ENCODE peak calls at places on chromosomes 5 and 9, in six cellular contexts. One of them, this sample, is unnamed.

GRCh38 chr9:86176468-86176867 is 77.1 kb upstream of the GOLM1 start:
- DNase-seq in SJSA1: no peak
- DNase-seq in heart right ventricle: no peak
- DNase-seq in CD8-positive, alpha-beta T cell: no peak
- DNase-seq in H9: no peak
- DNase-seq in neural progenitor cell: no peak
- DNase-seq in this sample: no peak

GRCh38 chr9:104247899-104248460 is 153.9 kb downstream of the SMC2 start:
- DNase-seq in SJSA1: no peak
- DNase-seq in heart right ventricle: no peak
- DNase-seq in CD8-positive, alpha-beta T cell: no peak
- DNase-seq in H9: no peak
- DNase-seq in neural progenitor cell: no peak
- DNase-seq in this sample: no peak

GRCh38 chr5:96712100-96712746 is 50.0 kb downstream of the CAST start:
- DNase-seq in SJSA1: no peak
- DNase-seq in heart right ventricle: no peak
- DNase-seq in CD8-positive, alpha-beta T cell: no peak
- DNase-seq in H9: no peak
- DNase-seq in neural progenitor cell: no peak
- DNase-seq in this sample: no peak

GRCh38 chr5:60630836-60631235 is 69.1 kb downstream of the DEPDC1B start:
- DNase-seq in SJSA1: no peak
- DNase-seq in heart right ventricle: no peak
- DNase-seq in CD8-positive, alpha-beta T cell: no peak
- DNase-seq in H9: no peak
- DNase-seq in neural progenitor cell: no peak
- DNase-seq in this sample: no peak

GRCh38 chr5:180456792-180457191 is 37.4 kb upstream of the CNOT6 start:
- DNase-seq in SJSA1: no peak
- DNase-seq in heart right ventricle: no peak
- DNase-seq in CD8-positive, alpha-beta T cell: no peak
- DNase-seq in H9: no peak
- DNase-seq in neural progenitor cell: no peak
- DNase-seq in this sample: no peak

GRCh38 chr9:137788561-137789294 is 88.9 kb upstream of the CACNA1B start:
- DNase-seq in SJSA1: no peak
- DNase-seq in heart right ventricle: no peak
- DNase-seq in CD8-positive, alpha-beta T cell: no peak
- DNase-seq in H9: peak
- DNase-seq in neural progenitor cell: no peak
- DNase-seq in this sample: no peak

GRCh38 chr5:135484563-135485157 is 32.5 kb upstream of the TIFAB start:
- DNase-seq in SJSA1: no peak
- DNase-seq in heart right ventricle: no peak
- DNase-seq in CD8-positive, alpha-beta T cell: no peak
- DNase-seq in H9: peak
- DNase-seq in neural progenitor cell: peak
- DNase-seq in this sample: no peak

GRCh38 chr5:141823056-141823455 is 55.2 kb downstream of the PCDH1 start:
- DNase-seq in SJSA1: no peak
- DNase-seq in heart right ventricle: no peak
- DNase-seq in CD8-positive, alpha-beta T cell: no peak
- DNase-seq in H9: no peak
- DNase-seq in neural progenitor cell: no peak
- DNase-seq in this sample: no peak

GRCh38 chr5:107446972-107447371 is 223.8 kb downstream of the EFNA5 start:
- DNase-seq in SJSA1: no peak
- DNase-seq in heart right ventricle: no peak
- DNase-seq in CD8-positive, alpha-beta T cell: no peak
- DNase-seq in H9: no peak
- DNase-seq in neural progenitor cell: no peak
- DNase-seq in this sample: no peak

GRCh38 chr9:108654566-108654965 is 201.2 kb downstream of the ACTL7B start:
- DNase-seq in SJSA1: no peak
- DNase-seq in heart right ventricle: no peak
- DNase-seq in CD8-positive, alpha-beta T cell: no peak
- DNase-seq in H9: no peak
- DNase-seq in neural progenitor cell: no peak
- DNase-seq in this sample: no peak

GRCh38 chr5:109167586-109167985 is 242.2 kb downstream of the PJA2 start:
- DNase-seq in SJSA1: no peak
- DNase-seq in heart right ventricle: no peak
- DNase-seq in CD8-positive, alpha-beta T cell: no peak
- DNase-seq in H9: no peak
- DNase-seq in neural progenitor cell: no peak
- DNase-seq in this sample: no peak

GRCh38 chr5:86864022-86864421 is 246.3 kb downstream of the COX7C start:
- DNase-seq in SJSA1: no peak
- DNase-seq in heart right ventricle: no peak
- DNase-seq in CD8-positive, alpha-beta T cell: no peak
- DNase-seq in H9: no peak
- DNase-seq in neural progenitor cell: no peak
- DNase-seq in this sample: no peak

GRCh38 chr9:22026696-22027095 is 17.6 kb upstream of the CDKN2B start:
- DNase-seq in SJSA1: no peak
- DNase-seq in heart right ventricle: no peak
- DNase-seq in CD8-positive, alpha-beta T cell: no peak
- DNase-seq in H9: no peak
- DNase-seq in neural progenitor cell: no peak
- DNase-seq in this sample: no peak

GRCh38 chr5:175739973-175740372 is 82.1 kb downstream of the HRH2 start:
- DNase-seq in SJSA1: no peak
- DNase-seq in heart right ventricle: no peak
- DNase-seq in CD8-positive, alpha-beta T cell: no peak
- DNase-seq in H9: no peak
- DNase-seq in neural progenitor cell: no peak
- DNase-seq in this sample: no peak

GRCh38 chr5:76818844-76819831 is at the start of gene F2RL1:
- DNase-seq in SJSA1: peak
- DNase-seq in heart right ventricle: peak
- DNase-seq in CD8-positive, alpha-beta T cell: no peak
- DNase-seq in H9: peak
- DNase-seq in neural progenitor cell: peak
- DNase-seq in this sample: no peak

GRCh38 chr5:115530426-115530825 is 14.1 kb downstream of the FEM1C start:
- DNase-seq in SJSA1: no peak
- DNase-seq in heart right ventricle: no peak
- DNase-seq in CD8-positive, alpha-beta T cell: no peak
- DNase-seq in H9: no peak
- DNase-seq in neural progenitor cell: no peak
- DNase-seq in this sample: no peak

GRCh38 chr5:176391479-176391878 is 2.9 kb downstream of the HIGD2A start:
- DNase-seq in SJSA1: no peak
- DNase-seq in heart right ventricle: no peak
- DNase-seq in CD8-positive, alpha-beta T cell: no peak
- DNase-seq in H9: no peak
- DNase-seq in neural progenitor cell: no peak
- DNase-seq in this sample: no peak

GRCh38 chr9:33331411-33331891 is 41.1 kb downstream of the NFX1 start:
- DNase-seq in SJSA1: no peak
- DNase-seq in heart right ventricle: no peak
- DNase-seq in CD8-positive, alpha-beta T cell: no peak
- DNase-seq in H9: no peak
- DNase-seq in neural progenitor cell: no peak
- DNase-seq in this sample: no peak

GRCh38 chr5:14062178-14062577 is 81.0 kb upstream of the TRIO start:
- DNase-seq in SJSA1: no peak
- DNase-seq in heart right ventricle: no peak
- DNase-seq in CD8-positive, alpha-beta T cell: no peak
- DNase-seq in H9: no peak
- DNase-seq in neural progenitor cell: no peak
- DNase-seq in this sample: no peak

GRCh38 chr5:2093859-2094615 is 211.3 kb upstream of the IRX4 start:
- DNase-seq in SJSA1: peak
- DNase-seq in heart right ventricle: peak
- DNase-seq in CD8-positive, alpha-beta T cell: no peak
- DNase-seq in H9: no peak
- DNase-seq in neural progenitor cell: no peak
- DNase-seq in this sample: no peak

GRCh38 chr5:67992919-67993318 is 222.6 kb upstream of the PIK3R1 start:
- DNase-seq in SJSA1: no peak
- DNase-seq in heart right ventricle: no peak
- DNase-seq in CD8-positive, alpha-beta T cell: no peak
- DNase-seq in H9: no peak
- DNase-seq in neural progenitor cell: no peak
- DNase-seq in this sample: no peak

GRCh38 chr5:163894645-163895044 is 389.2 kb downstream of the MAT2B start:
- DNase-seq in SJSA1: peak
- DNase-seq in heart right ventricle: no peak
- DNase-seq in CD8-positive, alpha-beta T cell: no peak
- DNase-seq in H9: no peak
- DNase-seq in neural progenitor cell: no peak
- DNase-seq in this sample: no peak

GRCh38 chr5:35041251-35041650 is 6.5 kb downstream of the AGXT2 start:
- DNase-seq in SJSA1: no peak
- DNase-seq in heart right ventricle: no peak
- DNase-seq in CD8-positive, alpha-beta T cell: no peak
- DNase-seq in H9: no peak
- DNase-seq in neural progenitor cell: no peak
- DNase-seq in this sample: no peak

GRCh38 chr9:13552606-13553215 is 273.2 kb upstream of the MPDZ start:
- DNase-seq in SJSA1: no peak
- DNase-seq in heart right ventricle: no peak
- DNase-seq in CD8-positive, alpha-beta T cell: no peak
- DNase-seq in H9: no peak
- DNase-seq in neural progenitor cell: no peak
- DNase-seq in this sample: no peak

GRCh38 chr9:13555516-13555915 is 276.0 kb upstream of the MPDZ start:
- DNase-seq in SJSA1: no peak
- DNase-seq in heart right ventricle: no peak
- DNase-seq in CD8-positive, alpha-beta T cell: no peak
- DNase-seq in H9: no peak
- DNase-seq in neural progenitor cell: no peak
- DNase-seq in this sample: no peak

GRCh38 chr9:13554626-13555025 is 275.1 kb upstream of the MPDZ start:
- DNase-seq in SJSA1: no peak
- DNase-seq in heart right ventricle: no peak
- DNase-seq in CD8-positive, alpha-beta T cell: no peak
- DNase-seq in H9: no peak
- DNase-seq in neural progenitor cell: no peak
- DNase-seq in this sample: no peak

GRCh38 chr9:13555989-13556500 is 276.6 kb upstream of the MPDZ start:
- DNase-seq in SJSA1: no peak
- DNase-seq in heart right ventricle: no peak
- DNase-seq in CD8-positive, alpha-beta T cell: no peak
- DNase-seq in H9: no peak
- DNase-seq in neural progenitor cell: no peak
- DNase-seq in this sample: no peak

GRCh38 chr9:13557724-13558123 is 278.2 kb upstream of the MPDZ start:
- DNase-seq in SJSA1: no peak
- DNase-seq in heart right ventricle: no peak
- DNase-seq in CD8-positive, alpha-beta T cell: no peak
- DNase-seq in H9: no peak
- DNase-seq in neural progenitor cell: no peak
- DNase-seq in this sample: no peak
- H3K27ac ChIP-seq in SJSA1: no peak
- H3K27ac ChIP-seq in heart right ventricle: peak
- H3K27ac ChIP-seq in CD8-positive, alpha-beta T cell: no peak
- H3K27ac ChIP-seq in H9: no peak
- H3K27ac ChIP-seq in neural progenitor cell: no peak
- H3K27ac ChIP-seq in this sample: no peak

GRCh38 chr5:139445325-139446170 is 6.2 kb upstream of the DNAJC18 start:
- DNase-seq in SJSA1: no peak
- DNase-seq in heart right ventricle: no peak
- DNase-seq in CD8-positive, alpha-beta T cell: no peak
- DNase-seq in H9: no peak
- DNase-seq in neural progenitor cell: no peak
- DNase-seq in this sample: no peak
- H3K27ac ChIP-seq in SJSA1: no peak
- H3K27ac ChIP-seq in heart right ventricle: peak
- H3K27ac ChIP-seq in CD8-positive, alpha-beta T cell: no peak
- H3K27ac ChIP-seq in H9: no peak
- H3K27ac ChIP-seq in neural progenitor cell: no peak
- H3K27ac ChIP-seq in this sample: no peak

GRCh38 chr5:42852826-42853225 is 41.1 kb upstream of the SELENOP start:
- DNase-seq in SJSA1: no peak
- DNase-seq in heart right ventricle: no peak
- DNase-seq in CD8-positive, alpha-beta T cell: no peak
- DNase-seq in H9: no peak
- DNase-seq in neural progenitor cell: no peak
- DNase-seq in this sample: no peak
- H3K27ac ChIP-seq in SJSA1: no peak
- H3K27ac ChIP-seq in heart right ventricle: no peak
- H3K27ac ChIP-seq in CD8-positive, alpha-beta T cell: no peak
- H3K27ac ChIP-seq in H9: no peak
- H3K27ac ChIP-seq in neural progenitor cell: no peak
- H3K27ac ChIP-seq in this sample: no peak

GRCh38 chr9:106880863-106881262 is 17.9 kb downstream of the ZNF462 start:
- DNase-seq in SJSA1: no peak
- DNase-seq in heart right ventricle: no peak
- DNase-seq in CD8-positive, alpha-beta T cell: no peak
- DNase-seq in H9: no peak
- DNase-seq in neural progenitor cell: no peak
- DNase-seq in this sample: no peak

GRCh38 chr9:106877345-106877744 is 14.4 kb downstream of the ZNF462 start:
- DNase-seq in SJSA1: no peak
- DNase-seq in heart right ventricle: no peak
- DNase-seq in CD8-positive, alpha-beta T cell: no peak
- DNase-seq in H9: no peak
- DNase-seq in neural progenitor cell: no peak
- DNase-seq in this sample: no peak

GRCh38 chr9:106878943-106879916 is 16.3 kb downstream of the ZNF462 start:
- DNase-seq in SJSA1: peak
- DNase-seq in heart right ventricle: peak
- DNase-seq in CD8-positive, alpha-beta T cell: no peak
- DNase-seq in H9: no peak
- DNase-seq in neural progenitor cell: peak
- DNase-seq in this sample: no peak

GRCh38 chr9:106880081-106880480 is 17.1 kb downstream of the ZNF462 start:
- DNase-seq in SJSA1: no peak
- DNase-seq in heart right ventricle: no peak
- DNase-seq in CD8-positive, alpha-beta T cell: no peak
- DNase-seq in H9: no peak
- DNase-seq in neural progenitor cell: no peak
- DNase-seq in this sample: no peak

DNA sequence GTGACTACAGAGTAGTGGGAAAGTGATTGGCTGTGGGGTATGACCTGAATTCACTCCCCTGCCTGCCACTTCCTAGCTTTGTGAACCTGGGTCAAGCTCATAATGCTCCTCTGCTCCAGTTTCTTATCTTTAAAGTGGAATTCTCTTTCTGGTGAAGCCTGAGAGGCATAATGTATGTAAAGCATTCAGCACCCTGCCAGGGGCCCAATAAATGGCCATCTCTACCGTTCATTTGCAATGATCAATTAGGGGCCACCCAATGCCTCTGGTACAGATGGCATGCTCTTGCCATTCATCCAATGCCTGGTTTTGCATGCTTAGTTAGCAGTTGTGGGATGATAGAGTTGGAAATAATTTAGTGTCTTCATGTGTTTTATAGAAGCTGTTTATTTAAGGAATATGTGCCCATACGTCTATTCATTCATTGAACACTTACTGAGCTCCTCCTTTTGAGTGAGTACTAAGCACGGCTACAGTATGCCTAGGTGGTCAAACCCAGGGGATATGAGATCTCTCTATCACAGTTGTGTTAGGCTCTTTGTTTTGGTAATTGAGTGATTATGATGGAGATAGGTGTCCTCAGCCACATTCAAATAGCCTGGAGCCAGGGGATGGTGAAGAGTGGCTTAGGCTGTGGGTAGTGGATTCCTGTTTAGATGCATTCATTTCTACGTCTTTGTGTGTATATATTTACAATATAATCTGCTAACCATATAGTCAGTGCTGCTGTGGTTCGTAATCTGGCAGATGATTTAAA is 15.3 kb downstream of the ZNF462 start:
- DNase-seq in SJSA1: no peak
- DNase-seq in heart right ventricle: no peak
- DNase-seq in CD8-positive, alpha-beta T cell: no peak
- DNase-seq in H9: peak
- DNase-seq in neural progenitor cell: no peak
- DNase-seq in this sample: no peak
- H3K27ac ChIP-seq in SJSA1: peak
- H3K27ac ChIP-seq in heart right ventricle: peak
- H3K27ac ChIP-seq in CD8-positive, alpha-beta T cell: no peak
- H3K27ac ChIP-seq in H9: peak
- H3K27ac ChIP-seq in neural progenitor cell: peak
- H3K27ac ChIP-seq in this sample: no peak

This sample was measured in DND-41.